ENCODE peak calls at places on chromosome 19, in nine cellular contexts. One of them, this sample, is unnamed.

GRCh38 chr19:39428309-39429112 is 7.2 kb downstream of the RPS16 start:
- DNase-seq in mammary epithelial cell: no peak
- DNase-seq in neural progenitor cell: peak
- DNase-seq in CD8-positive, alpha-beta memory T cell: no peak
- DNase-seq in NCI-H1105 treated with DMSO at 0.1 percent for 48 hours: no peak
- DNase-seq in HuH-7.5: peak
- DNase-seq in heart left ventricle: peak
- DNase-seq in activated naive CD8-positive, alpha-beta T cell treated with anti-CD3 and anti-CD28 coated beads for 36 hours: no peak
- DNase-seq in neural crest cell: no peak
- DNase-seq in this sample: no peak

GRCh38 chr19:41641879-41642485 is 15.1 kb upstream of the CEACAM4 start:
- DNase-seq in CD8-positive, alpha-beta memory T cell: peak
- DNase-seq in NCI-H1105 treated with DMSO at 0.1 percent for 48 hours: peak
- DNase-seq in neural crest cell: peak
- DNase-seq in mammary epithelial cell: peak
- DNase-seq in activated naive CD8-positive, alpha-beta T cell treated with anti-CD3 and anti-CD28 coated beads for 36 hours: peak
- DNase-seq in HuH-7.5: peak
- DNase-seq in neural progenitor cell: peak
- DNase-seq in heart left ventricle: peak
- DNase-seq in this sample: peak

GRCh38 chr19:18526316-18526715 is 4.4 kb upstream of the ELL start:
- DNase-seq in neural progenitor cell: no peak
- DNase-seq in neural crest cell: no peak
- DNase-seq in NCI-H1105 treated with DMSO at 0.1 percent for 48 hours: no peak
- DNase-seq in mammary epithelial cell: peak
- DNase-seq in HuH-7.5: no peak
- DNase-seq in activated naive CD8-positive, alpha-beta T cell treated with anti-CD3 and anti-CD28 coated beads for 36 hours: no peak
- DNase-seq in CD8-positive, alpha-beta memory T cell: no peak
- DNase-seq in heart left ventricle: no peak
- DNase-seq in this sample: no peak

GRCh38 chr19:7734220-7735203 is 2.6 kb upstream of the CLEC4G start:
- DNase-seq in neural crest cell: no peak
- DNase-seq in mammary epithelial cell: no peak
- DNase-seq in NCI-H1105 treated with DMSO at 0.1 percent for 48 hours: no peak
- DNase-seq in activated naive CD8-positive, alpha-beta T cell treated with anti-CD3 and anti-CD28 coated beads for 36 hours: no peak
- DNase-seq in neural progenitor cell: no peak
- DNase-seq in heart left ventricle: no peak
- DNase-seq in CD8-positive, alpha-beta memory T cell: no peak
- DNase-seq in HuH-7.5: no peak
- DNase-seq in this sample: no peak

GRCh38 chr19:2058570-2059421 is 7.8 kb upstream of the MKNK2 start:
- DNase-seq in CD8-positive, alpha-beta memory T cell: no peak
- DNase-seq in heart left ventricle: no peak
- DNase-seq in neural progenitor cell: no peak
- DNase-seq in HuH-7.5: no peak
- DNase-seq in NCI-H1105 treated with DMSO at 0.1 percent for 48 hours: no peak
- DNase-seq in neural crest cell: no peak
- DNase-seq in mammary epithelial cell: no peak
- DNase-seq in activated naive CD8-positive, alpha-beta T cell treated with anti-CD3 and anti-CD28 coated beads for 36 hours: no peak
- DNase-seq in this sample: no peak

GRCh38 chr19:15640294-15640903 is at the start of gene CYP4F3:
- DNase-seq in mammary epithelial cell: peak
- DNase-seq in neural crest cell: no peak
- DNase-seq in NCI-H1105 treated with DMSO at 0.1 percent for 48 hours: peak
- DNase-seq in HuH-7.5: peak
- DNase-seq in CD8-positive, alpha-beta memory T cell: no peak
- DNase-seq in heart left ventricle: peak
- DNase-seq in neural progenitor cell: no peak
- DNase-seq in activated naive CD8-positive, alpha-beta T cell treated with anti-CD3 and anti-CD28 coated beads for 36 hours: no peak
- DNase-seq in this sample: no peak

GRCh38 chr19:43779820-43780219 is 953 bp downstream of the KCNN4 start:
- DNase-seq in CD8-positive, alpha-beta memory T cell: no peak
- DNase-seq in heart left ventricle: no peak
- DNase-seq in neural crest cell: no peak
- DNase-seq in activated naive CD8-positive, alpha-beta T cell treated with anti-CD3 and anti-CD28 coated beads for 36 hours: no peak
- DNase-seq in HuH-7.5: no peak
- DNase-seq in mammary epithelial cell: peak
- DNase-seq in NCI-H1105 treated with DMSO at 0.1 percent for 48 hours: no peak
- DNase-seq in neural progenitor cell: no peak
- DNase-seq in this sample: no peak

GRCh38 chr19:28377077-28377476 is 835.9 kb downstream of the UQCRFS1 start:
- DNase-seq in activated naive CD8-positive, alpha-beta T cell treated with anti-CD3 and anti-CD28 coated beads for 36 hours: no peak
- DNase-seq in neural progenitor cell: peak
- DNase-seq in heart left ventricle: no peak
- DNase-seq in neural crest cell: peak
- DNase-seq in mammary epithelial cell: no peak
- DNase-seq in CD8-positive, alpha-beta memory T cell: no peak
- DNase-seq in HuH-7.5: no peak
- DNase-seq in NCI-H1105 treated with DMSO at 0.1 percent for 48 hours: no peak
- DNase-seq in this sample: no peak

GRCh38 chr19:46678110-46678732 is 17.2 kb upstream of the DACT3 start:
- DNase-seq in mammary epithelial cell: no peak
- DNase-seq in neural progenitor cell: peak
- DNase-seq in HuH-7.5: no peak
- DNase-seq in neural crest cell: no peak
- DNase-seq in CD8-positive, alpha-beta memory T cell: peak
- DNase-seq in heart left ventricle: no peak
- DNase-seq in NCI-H1105 treated with DMSO at 0.1 percent for 48 hours: no peak
- DNase-seq in activated naive CD8-positive, alpha-beta T cell treated with anti-CD3 and anti-CD28 coated beads for 36 hours: peak
- DNase-seq in this sample: peak

GRCh38 chr19:4323692-4324091 is 14.9 kb downstream of the STAP2 start:
- DNase-seq in NCI-H1105 treated with DMSO at 0.1 percent for 48 hours: no peak
- DNase-seq in heart left ventricle: no peak
- DNase-seq in CD8-positive, alpha-beta memory T cell: no peak
- DNase-seq in neural progenitor cell: no peak
- DNase-seq in HuH-7.5: no peak
- DNase-seq in neural crest cell: no peak
- DNase-seq in activated naive CD8-positive, alpha-beta T cell treated with anti-CD3 and anti-CD28 coated beads for 36 hours: no peak
- DNase-seq in mammary epithelial cell: no peak
- DNase-seq in this sample: no peak

GRCh38 chr19:20371911-20372310 is 193.7 kb downstream of the ZNF737 start:
- DNase-seq in neural crest cell: no peak
- DNase-seq in NCI-H1105 treated with DMSO at 0.1 percent for 48 hours: no peak
- DNase-seq in neural progenitor cell: no peak
- DNase-seq in heart left ventricle: no peak
- DNase-seq in activated naive CD8-positive, alpha-beta T cell treated with anti-CD3 and anti-CD28 coated beads for 36 hours: no peak
- DNase-seq in CD8-positive, alpha-beta memory T cell: no peak
- DNase-seq in HuH-7.5: no peak
- DNase-seq in mammary epithelial cell: no peak
- DNase-seq in this sample: no peak

GRCh38 chr19:6065685-6066365 is 44.5 kb downstream of the RFX2 start:
- DNase-seq in heart left ventricle: no peak
- DNase-seq in neural crest cell: no peak
- DNase-seq in mammary epithelial cell: no peak
- DNase-seq in activated naive CD8-positive, alpha-beta T cell treated with anti-CD3 and anti-CD28 coated beads for 36 hours: peak
- DNase-seq in CD8-positive, alpha-beta memory T cell: peak
- DNase-seq in NCI-H1105 treated with DMSO at 0.1 percent for 48 hours: peak
- DNase-seq in neural progenitor cell: no peak
- DNase-seq in HuH-7.5: peak
- DNase-seq in this sample: no peak

GRCh38 chr19:43755256-43755801 is 567 bp upstream of the SMG9 start:
- DNase-seq in neural progenitor cell: peak
- DNase-seq in heart left ventricle: peak
- DNase-seq in CD8-positive, alpha-beta memory T cell: peak
- DNase-seq in mammary epithelial cell: peak
- DNase-seq in HuH-7.5: peak
- DNase-seq in NCI-H1105 treated with DMSO at 0.1 percent for 48 hours: peak
- DNase-seq in neural crest cell: peak
- DNase-seq in activated naive CD8-positive, alpha-beta T cell treated with anti-CD3 and anti-CD28 coated beads for 36 hours: peak
- DNase-seq in this sample: peak

GRCh38 chr19:13103961-13104847 is 1.5 kb upstream of the LYL1 start:
- DNase-seq in NCI-H1105 treated with DMSO at 0.1 percent for 48 hours: no peak
- DNase-seq in neural crest cell: peak
- DNase-seq in activated naive CD8-positive, alpha-beta T cell treated with anti-CD3 and anti-CD28 coated beads for 36 hours: peak
- DNase-seq in neural progenitor cell: peak
- DNase-seq in mammary epithelial cell: no peak
- DNase-seq in CD8-positive, alpha-beta memory T cell: peak
- DNase-seq in HuH-7.5: no peak
- DNase-seq in heart left ventricle: peak
- DNase-seq in this sample: peak

GRCh38 chr19:21084343-21084742 is 2.3 kb downstream of the ZNF714 start:
- DNase-seq in CD8-positive, alpha-beta memory T cell: no peak
- DNase-seq in heart left ventricle: no peak
- DNase-seq in HuH-7.5: no peak
- DNase-seq in mammary epithelial cell: peak
- DNase-seq in NCI-H1105 treated with DMSO at 0.1 percent for 48 hours: no peak
- DNase-seq in activated naive CD8-positive, alpha-beta T cell treated with anti-CD3 and anti-CD28 coated beads for 36 hours: peak
- DNase-seq in neural crest cell: no peak
- DNase-seq in neural progenitor cell: no peak
- DNase-seq in this sample: no peak

GRCh38 chr19:27972291-27973040 is 1240.5 kb downstream of the UQCRFS1 start:
- DNase-seq in mammary epithelial cell: peak
- DNase-seq in HuH-7.5: no peak
- DNase-seq in heart left ventricle: no peak
- DNase-seq in activated naive CD8-positive, alpha-beta T cell treated with anti-CD3 and anti-CD28 coated beads for 36 hours: no peak
- DNase-seq in neural crest cell: no peak
- DNase-seq in NCI-H1105 treated with DMSO at 0.1 percent for 48 hours: no peak
- DNase-seq in CD8-positive, alpha-beta memory T cell: no peak
- DNase-seq in neural progenitor cell: no peak
- DNase-seq in this sample: no peak

GRCh38 chr19:3494559-3494958 is 5.9 kb downstream of the DOHH start:
- DNase-seq in neural crest cell: no peak
- DNase-seq in mammary epithelial cell: no peak
- DNase-seq in HuH-7.5: no peak
- DNase-seq in activated naive CD8-positive, alpha-beta T cell treated with anti-CD3 and anti-CD28 coated beads for 36 hours: peak
- DNase-seq in neural progenitor cell: no peak
- DNase-seq in heart left ventricle: no peak
- DNase-seq in CD8-positive, alpha-beta memory T cell: no peak
- DNase-seq in NCI-H1105 treated with DMSO at 0.1 percent for 48 hours: no peak
- DNase-seq in this sample: peak

GRCh38 chr19:19409235-19410030 is 4.0 kb downstream of the GATAD2A start:
- DNase-seq in heart left ventricle: no peak
- DNase-seq in activated naive CD8-positive, alpha-beta T cell treated with anti-CD3 and anti-CD28 coated beads for 36 hours: no peak
- DNase-seq in neural progenitor cell: peak
- DNase-seq in CD8-positive, alpha-beta memory T cell: no peak
- DNase-seq in NCI-H1105 treated with DMSO at 0.1 percent for 48 hours: no peak
- DNase-seq in neural crest cell: no peak
- DNase-seq in mammary epithelial cell: peak
- DNase-seq in HuH-7.5: no peak
- DNase-seq in this sample: no peak

GRCh38 chr19:53906211-53907192 is 2.6 kb upstream of the CACNG7 start:
- DNase-seq in neural progenitor cell: peak
- DNase-seq in activated naive CD8-positive, alpha-beta T cell treated with anti-CD3 and anti-CD28 coated beads for 36 hours: peak
- DNase-seq in NCI-H1105 treated with DMSO at 0.1 percent for 48 hours: no peak
- DNase-seq in mammary epithelial cell: no peak
- DNase-seq in heart left ventricle: no peak
- DNase-seq in neural crest cell: peak
- DNase-seq in HuH-7.5: peak
- DNase-seq in CD8-positive, alpha-beta memory T cell: peak
- DNase-seq in this sample: peak

GRCh38 chr19:42255766-42256750 is 1.1 kb upstream of the ERF start:
- DNase-seq in NCI-H1105 treated with DMSO at 0.1 percent for 48 hours: peak
- DNase-seq in activated naive CD8-positive, alpha-beta T cell treated with anti-CD3 and anti-CD28 coated beads for 36 hours: peak
- DNase-seq in heart left ventricle: peak
- DNase-seq in HuH-7.5: no peak
- DNase-seq in mammary epithelial cell: no peak
- DNase-seq in neural crest cell: peak
- DNase-seq in CD8-positive, alpha-beta memory T cell: no peak
- DNase-seq in neural progenitor cell: peak
- DNase-seq in this sample: no peak

GRCh38 chr19:15423130-15423529 is 4.3 kb upstream of the AKAP8L start:
- DNase-seq in mammary epithelial cell: no peak
- DNase-seq in CD8-positive, alpha-beta memory T cell: no peak
- DNase-seq in heart left ventricle: no peak
- DNase-seq in activated naive CD8-positive, alpha-beta T cell treated with anti-CD3 and anti-CD28 coated beads for 36 hours: no peak
- DNase-seq in neural crest cell: no peak
- DNase-seq in HuH-7.5: no peak
- DNase-seq in neural progenitor cell: no peak
- DNase-seq in NCI-H1105 treated with DMSO at 0.1 percent for 48 hours: no peak
- DNase-seq in this sample: no peak